ENCODE peak calls at places on chromosomes 16 and 17, in six cellular contexts. One of them, this sample, is unnamed.

GRCh38 chr17:79946352-79947231 is 89.1 kb downstream of the TBC1D16 start:
- DNase-seq in body of pancreas: no peak
- DNase-seq in esophagus squamous epithelium: no peak
- DNase-seq in neuronal stem cell: no peak
- DNase-seq in small intestine: no peak
- DNase-seq in ovary: peak; percentile 20
- DNase-seq in this sample: no peak

GRCh38 chr16:5447734-5448133 is 350.1 kb upstream of the EEF2KMT start:
- DNase-seq in small intestine: no peak
- DNase-seq in neuronal stem cell: no peak
- DNase-seq in body of pancreas: no peak
- DNase-seq in ovary: no peak
- DNase-seq in esophagus squamous epithelium: no peak
- DNase-seq in this sample: no peak

GRCh38 chr17:73343168-73343634 is 31.4 kb upstream of the CDC42EP4 start:
- DNase-seq in small intestine: no peak
- DNase-seq in neuronal stem cell: peak; percentile 95
- DNase-seq in body of pancreas: peak; percentile 54
- DNase-seq in esophagus squamous epithelium: no peak
- DNase-seq in ovary: peak; percentile 85
- DNase-seq in this sample: no peak

GRCh38 chr17:76805319-76805718 is 62.9 kb upstream of the MGAT5B start:
- DNase-seq in esophagus squamous epithelium: no peak
- DNase-seq in ovary: no peak
- DNase-seq in neuronal stem cell: no peak
- DNase-seq in body of pancreas: no peak
- DNase-seq in small intestine: no peak
- DNase-seq in this sample: no peak

GRCh38 chr16:62805221-62805857 is 769.1 kb upstream of the CDH8 start:
- DNase-seq in body of pancreas: no peak
- DNase-seq in small intestine: no peak
- DNase-seq in neuronal stem cell: no peak
- DNase-seq in ovary: no peak
- DNase-seq in esophagus squamous epithelium: no peak
- DNase-seq in this sample: no peak

GRCh38 chr17:66287911-66288310 is 14.5 kb upstream of the PRKCA start:
- DNase-seq in neuronal stem cell: no peak
- DNase-seq in small intestine: peak; percentile 96
- DNase-seq in body of pancreas: no peak
- DNase-seq in ovary: no peak
- DNase-seq in esophagus squamous epithelium: no peak
- DNase-seq in this sample: no peak

GRCh38 chr16:25135239-25135878 is 23.8 kb downstream of the LCMT1 start:
- DNase-seq in body of pancreas: no peak
- DNase-seq in esophagus squamous epithelium: no peak
- DNase-seq in neuronal stem cell: no peak
- DNase-seq in small intestine: peak; percentile 23
- DNase-seq in ovary: no peak
- DNase-seq in this sample: no peak

GRCh38 chr16:31129568-31130335 is 5.8 kb downstream of the PRSS8 start:
- DNase-seq in body of pancreas: peak; percentile 49
- DNase-seq in ovary: peak; percentile 80
- DNase-seq in neuronal stem cell: no peak
- DNase-seq in esophagus squamous epithelium: no peak
- DNase-seq in small intestine: peak; percentile 46
- DNase-seq in this sample: no peak

GRCh38 chr17:36608794-36609497 is 7.6 kb downstream of the MRM1 start:
- DNase-seq in ovary: peak; percentile 55
- DNase-seq in body of pancreas: peak; percentile 29
- DNase-seq in neuronal stem cell: no peak
- DNase-seq in small intestine: peak; percentile 73
- DNase-seq in esophagus squamous epithelium: no peak
- DNase-seq in this sample: no peak

GRCh38 chr17:46769531-46770438 is 48.7 kb downstream of the WNT3 start:
- DNase-seq in ovary: peak; percentile 33
- DNase-seq in neuronal stem cell: no peak
- DNase-seq in body of pancreas: no peak
- DNase-seq in small intestine: no peak
- DNase-seq in esophagus squamous epithelium: no peak
- DNase-seq in this sample: no peak

GRCh38 chr17:80970044-80970761 is 21.4 kb upstream of the CHMP6 start:
- DNase-seq in body of pancreas: peak; percentile 39
- DNase-seq in neuronal stem cell: no peak
- DNase-seq in small intestine: no peak
- DNase-seq in esophagus squamous epithelium: no peak
- DNase-seq in ovary: peak; percentile 57
- DNase-seq in this sample: no peak

GRCh38 chr16:80556481-80556880 is 15.7 kb downstream of the DYNLRB2 start:
- DNase-seq in esophagus squamous epithelium: no peak
- DNase-seq in neuronal stem cell: no peak
- DNase-seq in small intestine: no peak
- DNase-seq in ovary: no peak
- DNase-seq in body of pancreas: no peak
- DNase-seq in this sample: no peak

GRCh38 chr17:15334266-15334665 is 7.1 kb downstream of the TEKT3 start:
- DNase-seq in neuronal stem cell: no peak
- DNase-seq in ovary: no peak
- DNase-seq in esophagus squamous epithelium: no peak
- DNase-seq in body of pancreas: no peak
- DNase-seq in small intestine: no peak
- DNase-seq in this sample: no peak

GRCh38 chr16:56321571-56321970 is 103.8 kb downstream of the AMFR start:
- DNase-seq in ovary: no peak
- DNase-seq in body of pancreas: no peak
- DNase-seq in esophagus squamous epithelium: no peak
- DNase-seq in small intestine: no peak
- DNase-seq in neuronal stem cell: no peak
- DNase-seq in this sample: no peak

GRCh38 chr16:62089715-62090114 is 53.5 kb upstream of the CDH8 start:
- DNase-seq in ovary: no peak
- DNase-seq in esophagus squamous epithelium: no peak
- DNase-seq in small intestine: no peak
- DNase-seq in body of pancreas: no peak
- DNase-seq in neuronal stem cell: no peak
- DNase-seq in this sample: no peak

GRCh38 chr17:75623386-75623785 is 9.8 kb upstream of the SMIM5 start:
- DNase-seq in body of pancreas: no peak
- DNase-seq in neuronal stem cell: no peak
- DNase-seq in small intestine: no peak
- DNase-seq in esophagus squamous epithelium: no peak
- DNase-seq in ovary: no peak
- DNase-seq in this sample: no peak

GRCh38 chr17:78805301-78805700 is 23.2 kb upstream of the CYTH1 start:
- DNase-seq in body of pancreas: no peak
- DNase-seq in ovary: no peak
- DNase-seq in small intestine: peak; percentile 47
- DNase-seq in neuronal stem cell: no peak
- DNase-seq in esophagus squamous epithelium: no peak
- DNase-seq in this sample: no peak

GRCh38 chr16:75175074-75175473 is 26.8 kb downstream of the ZFP1 start:
- DNase-seq in esophagus squamous epithelium: no peak
- DNase-seq in body of pancreas: no peak
- DNase-seq in neuronal stem cell: no peak
- DNase-seq in small intestine: no peak
- DNase-seq in ovary: no peak
- DNase-seq in this sample: no peak

GRCh38 chr17:74566132-74566753 is 1.1 kb downstream of the CD300H start:
- DNase-seq in ovary: no peak
- DNase-seq in small intestine: peak; percentile 18
- DNase-seq in esophagus squamous epithelium: no peak
- DNase-seq in body of pancreas: no peak
- DNase-seq in neuronal stem cell: peak; percentile 33
- DNase-seq in this sample: peak; percentile 22

GRCh38 chr16:23494188-23494587 is 16.1 kb downstream of the GGA2 start:
- DNase-seq in esophagus squamous epithelium: no peak
- DNase-seq in neuronal stem cell: no peak
- DNase-seq in small intestine: no peak
- DNase-seq in ovary: no peak
- DNase-seq in body of pancreas: no peak
- DNase-seq in this sample: no peak

GRCh38 chr17:32451879-32452278 is 7.6 kb downstream of the PSMD11 start:
- DNase-seq in body of pancreas: no peak
- DNase-seq in neuronal stem cell: no peak
- DNase-seq in esophagus squamous epithelium: no peak
- DNase-seq in small intestine: no peak
- DNase-seq in ovary: no peak
- DNase-seq in this sample: no peak

GRCh38 chr17:17624776-17625175 is 33.3 kb upstream of the PEMT start:
- DNase-seq in ovary: no peak
- DNase-seq in neuronal stem cell: no peak
- DNase-seq in small intestine: no peak
- DNase-seq in esophagus squamous epithelium: no peak
- DNase-seq in body of pancreas: no peak
- DNase-seq in this sample: no peak

GRCh38 chr17:700504-701094 is 14.0 kb downstream of the VPS53 start:
- DNase-seq in neuronal stem cell: no peak
- DNase-seq in body of pancreas: no peak
- DNase-seq in small intestine: peak; percentile 45
- DNase-seq in ovary: no peak
- DNase-seq in esophagus squamous epithelium: no peak
- DNase-seq in this sample: no peak

GRCh38 chr17:57913576-57914273 is 41.5 kb downstream of the CUEDC1 start:
- DNase-seq in esophagus squamous epithelium: no peak
- DNase-seq in small intestine: no peak
- DNase-seq in body of pancreas: no peak
- DNase-seq in ovary: no peak
- DNase-seq in neuronal stem cell: no peak
- DNase-seq in this sample: no peak

GRCh38 chr16:47247691-47248090 is 103.9 kb upstream of the NETO2 start:
- DNase-seq in body of pancreas: no peak
- DNase-seq in small intestine: no peak
- DNase-seq in ovary: no peak
- DNase-seq in neuronal stem cell: no peak
- DNase-seq in esophagus squamous epithelium: no peak
- DNase-seq in this sample: no peak

DNA sequence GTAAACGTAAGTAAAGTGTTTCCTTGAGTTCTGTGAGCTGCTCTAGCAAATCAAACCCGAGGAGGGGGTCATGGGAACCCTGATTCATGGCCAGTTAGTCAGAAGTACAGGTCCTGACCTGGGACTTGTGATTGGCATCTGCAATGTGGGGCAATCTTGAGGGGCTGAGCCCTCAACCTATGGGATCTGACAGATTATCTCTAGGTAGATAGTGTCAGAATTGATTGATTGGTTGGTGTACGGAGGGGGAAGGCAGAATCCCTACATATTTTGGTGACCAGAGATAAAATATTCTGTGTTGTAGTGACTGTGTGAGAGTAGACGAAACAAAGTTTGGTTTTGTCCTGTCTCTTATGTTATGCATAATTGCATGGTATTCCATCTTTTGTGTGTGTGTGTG is 100.5 kb upstream of the NETO2 start:
- DNase-seq in ovary: no peak
- DNase-seq in neuronal stem cell: no peak
- DNase-seq in body of pancreas: no peak
- DNase-seq in small intestine: no peak
- DNase-seq in esophagus squamous epithelium: no peak
- DNase-seq in this sample: no peak
- H3K9me3 ChIP-seq in ovary: no peaks in the 10 kb centered on the region
- H3K9me3 ChIP-seq in neuronal stem cell: no peaks in the 10 kb centered on the region
- H3K9me3 ChIP-seq in body of pancreas: no peaks in the 10 kb centered on the region
- H3K9me3 ChIP-seq in small intestine: no peaks in the 10 kb centered on the region
- H3K9me3 ChIP-seq in esophagus squamous epithelium: no peaks in the 10 kb centered on the region
- H3K9me3 ChIP-seq in this sample: no peaks in the 10 kb centered on the region

GRCh38 chr16:53549970-53550406 is 47.0 kb upstream of the AKTIP start:
- DNase-seq in esophagus squamous epithelium: no peak
- DNase-seq in small intestine: peak; percentile 75
- DNase-seq in ovary: peak; percentile 58
- DNase-seq in body of pancreas: peak; percentile 60
- DNase-seq in neuronal stem cell: peak; percentile 64
- DNase-seq in this sample: peak; percentile 35
- H3K4me3 ChIP-seq in esophagus squamous epithelium: no peak overlapping the region
- H3K4me3 ChIP-seq in small intestine: no peak overlapping the region
- H3K4me3 ChIP-seq in ovary: no peak overlapping the region
- H3K4me3 ChIP-seq in body of pancreas: no peak overlapping the region
- H3K4me3 ChIP-seq in neuronal stem cell: no peak overlapping the region
- H3K4me3 ChIP-seq in this sample: no peak overlapping the region

GRCh38 chr17:82882715-82883446 is 43.1 kb upstream of the ZNF750 start:
- DNase-seq in ovary: no peak
- DNase-seq in body of pancreas: peak; percentile 94
- DNase-seq in neuronal stem cell: no peak
- DNase-seq in esophagus squamous epithelium: no peak
- DNase-seq in small intestine: peak; percentile 82
- DNase-seq in this sample: no peak

GRCh38 chr17:82881900-82882714 is 42.3 kb upstream of the ZNF750 start:
- DNase-seq in esophagus squamous epithelium: no peak
- DNase-seq in small intestine: peak; percentile 67
- DNase-seq in body of pancreas: peak; percentile 67
- DNase-seq in ovary: no peak
- DNase-seq in neuronal stem cell: no peak
- DNase-seq in this sample: no peak

GRCh38 chr17:82884923-82885322 is 45.1 kb upstream of the ZNF750 start:
- DNase-seq in esophagus squamous epithelium: no peak
- DNase-seq in ovary: no peak
- DNase-seq in small intestine: peak; percentile 39
- DNase-seq in neuronal stem cell: no peak
- DNase-seq in body of pancreas: no peak
- DNase-seq in this sample: no peak

GRCh38 chr17:82883461-82884031 is 43.7 kb upstream of the ZNF750 start:
- DNase-seq in small intestine: no peak
- DNase-seq in ovary: no peak
- DNase-seq in neuronal stem cell: no peak
- DNase-seq in esophagus squamous epithelium: no peak
- DNase-seq in body of pancreas: no peak
- DNase-seq in this sample: no peak

DNA sequence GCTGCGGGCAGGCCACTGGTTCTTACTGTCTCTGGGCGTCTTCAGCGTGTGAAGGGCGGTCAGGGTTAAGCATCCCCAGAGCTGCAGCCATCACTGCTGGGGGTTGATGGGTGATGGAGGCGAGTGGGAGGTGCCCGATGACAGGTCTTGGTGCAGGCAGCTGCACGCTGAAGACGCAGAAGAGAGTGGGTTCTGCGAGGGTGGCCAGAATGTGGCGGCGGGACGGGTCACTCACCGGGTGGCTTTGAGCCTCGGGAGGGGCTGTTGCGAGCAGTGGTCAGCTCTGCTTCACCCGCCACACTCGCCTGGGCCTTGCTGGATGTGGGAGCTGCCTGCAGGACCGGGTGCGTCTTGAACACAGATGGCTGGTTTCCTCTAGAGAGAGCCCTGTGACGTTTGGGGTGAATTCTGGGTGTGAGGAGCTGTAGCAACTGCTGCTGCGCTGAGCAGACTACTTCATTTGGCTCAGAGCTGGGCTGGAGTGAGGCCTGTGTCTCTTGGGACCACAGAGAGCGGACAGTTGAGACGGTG is 44.6 kb upstream of the ZNF750 start:
- DNase-seq in esophagus squamous epithelium: no peak
- DNase-seq in body of pancreas: no peak
- DNase-seq in ovary: no peak
- DNase-seq in small intestine: peak; percentile 13
- DNase-seq in neuronal stem cell: no peak
- DNase-seq in this sample: no peak
- H3K4me1 ChIP-seq in esophagus squamous epithelium: peaks cover 34% of the 10 kb centered on the region
- H3K4me1 ChIP-seq in body of pancreas: peaks cover 55% of the 10 kb centered on the region
- H3K4me1 ChIP-seq in ovary: peaks cover 3% of the 10 kb centered on the region
- H3K4me1 ChIP-seq in small intestine: peaks cover 9% of the 10 kb centered on the region
- H3K4me1 ChIP-seq in neuronal stem cell: peaks cover 12% of the 10 kb centered on the region
- H3K4me1 ChIP-seq in this sample: peaks cover 4% of the 10 kb centered on the region

GRCh38 chr17:10557422-10557821 is 8.0 kb upstream of the MYH2 start:
- DNase-seq in neuronal stem cell: no peak
- DNase-seq in ovary: no peak
- DNase-seq in body of pancreas: no peak
- DNase-seq in esophagus squamous epithelium: no peak
- DNase-seq in small intestine: no peak
- DNase-seq in this sample: no peak
- H3K9me3 ChIP-seq in neuronal stem cell: no peaks in the 10 kb centered on the region
- H3K9me3 ChIP-seq in ovary: no peaks in the 10 kb centered on the region
- H3K9me3 ChIP-seq in body of pancreas: no peaks in the 10 kb centered on the region
- H3K9me3 ChIP-seq in esophagus squamous epithelium: no peaks in the 10 kb centered on the region
- H3K9me3 ChIP-seq in small intestine: no peaks in the 10 kb centered on the region
- H3K9me3 ChIP-seq in this sample: no peaks in the 10 kb centered on the region